ENCODE peak calls at places on chromosomes 16 and 17, in seven cellular contexts. S is GM23338, W is A549, B is neural progenitor cell, C is fibroblast of lung, L is GM23248, T is osteoblast. M is an unnamed sample.

GRCh38 chr17:49193513-49194296 is 16.7 kb downstream of the GNGT2 start:
- DNase-seq in L (peak; percentile 70), B (peak; percentile 64), W (peak; percentile 91), S (peak; percentile 82), T (peak; percentile 62), C (peak; percentile 77), M (peak; percentile 74)

GRCh38 chr17:52737071-52737470 is 578.6 kb upstream of the CA10 start:
- DNase-seq in C (no peak), L (no peak), T (no peak), S (no peak), W (no peak), B (no peak), M (no peak)

GRCh38 chr17:82081966-82082365 is 16.1 kb downstream of the FASN start:
- DNase-seq in T (no peak), S (no peak), B (no peak), C (no peak), W (no peak), L (no peak), M (no peak)

GRCh38 chr17:16920628-16921020 is 51.3 kb downstream of the TNFRSF13B start:
- DNase-seq in B (no peak), C (no peak), T (peak; percentile 78), W (no peak), S (no peak), L (no peak), M (no peak)

GRCh38 chr17:77594416-77595209 is 363.9 kb upstream of the TNRC6C start:
- DNase-seq in S (no peak), W (no peak), L (no peak), B (no peak), T (no peak), C (no peak), M (no peak)

GRCh38 chr17:50209133-50209471 is 7.7 kb upstream of the COL1A1 start:
- DNase-seq in C (no peak), B (no peak), S (no peak), L (no peak), T (no peak), W (no peak), M (no peak)

GRCh38 chr17:58156839-58157803 is 8.9 kb downstream of the OR4D1 start:
- DNase-seq in S (peak; percentile 87), T (no peak), W (peak; percentile 56), C (peak; percentile 9), B (peak; percentile 77), L (peak; percentile 26), M (no peak)

GRCh38 chr16:53417011-53417410 is 17.3 kb upstream of the RBL2 start:
- DNase-seq in B (no peak), L (peak; percentile 55), W (no peak), C (peak; percentile 27), T (peak; percentile 85), S (peak; percentile 25), M (no peak)

GRCh38 chr17:44916059-44916780 is 920 bp upstream of the GFAP start:
- DNase-seq in S (no peak), L (no peak), T (peak; percentile 88), C (no peak), B (peak; percentile 41), W (no peak), M (no peak)

GRCh38 chr17:44211281-44212265 is 7.9 kb downstream of the UBTF start:
- DNase-seq in L (no peak), S (no peak), W (no peak), T (peak; percentile 80), C (no peak), B (no peak), M (no peak)

GRCh38 chr17:74949455-74950115 is 13.9 kb downstream of the OTOP3 start:
- DNase-seq in T (no peak), C (no peak), S (no peak), L (no peak), B (no peak), W (no peak), M (no peak)

GRCh38 chr17:2442166-2442565 is 41.3 kb upstream of the MNT start:
- DNase-seq in W (no peak), T (no peak), C (peak; percentile 23), S (no peak), B (no peak), L (no peak), M (no peak)

GRCh38 chr16:31351937-31352315 is 3.0 kb upstream of the ITGAX start:
- DNase-seq in T (peak; percentile 84), S (no peak), B (no peak), C (no peak), L (peak; percentile 32), W (no peak), M (no peak)

GRCh38 chr17:32275060-32276042 is 9.7 kb downstream of the RHBDL3 start:
- DNase-seq in L (peak; percentile 98), B (no peak), C (peak; percentile 89), W (peak; percentile 89), S (peak; percentile 72), T (peak; percentile 97), M (peak; percentile 74)

GRCh38 chr17:34486781-34487180 is 92.6 kb upstream of the TMEM132E start:
- DNase-seq in L (no peak), C (no peak), S (no peak), B (no peak), T (no peak), W (no peak), M (no peak)

GRCh38 chr16:16004314-16004749 is 54.9 kb downstream of the ABCC1 start:
- DNase-seq in B (no peak), W (no peak), T (peak; percentile 96), S (no peak), L (peak; percentile 82), C (peak; percentile 91), M (peak; percentile 65)

GRCh38 chr17:45320931-45321461 is 4.2 kb upstream of the MAP3K14 start:
- DNase-seq in C (peak; percentile 99), L (peak; percentile 98), S (no peak), B (no peak), W (peak; percentile 94), T (peak; percentile 94), M (peak; percentile 100)

GRCh38 chr17:45224671-45225050 is 3.0 kb downstream of the FMNL1 start:
- DNase-seq in C (no peak), S (no peak), W (no peak), T (peak; percentile 80), L (no peak), B (no peak), M (no peak)

DNA sequence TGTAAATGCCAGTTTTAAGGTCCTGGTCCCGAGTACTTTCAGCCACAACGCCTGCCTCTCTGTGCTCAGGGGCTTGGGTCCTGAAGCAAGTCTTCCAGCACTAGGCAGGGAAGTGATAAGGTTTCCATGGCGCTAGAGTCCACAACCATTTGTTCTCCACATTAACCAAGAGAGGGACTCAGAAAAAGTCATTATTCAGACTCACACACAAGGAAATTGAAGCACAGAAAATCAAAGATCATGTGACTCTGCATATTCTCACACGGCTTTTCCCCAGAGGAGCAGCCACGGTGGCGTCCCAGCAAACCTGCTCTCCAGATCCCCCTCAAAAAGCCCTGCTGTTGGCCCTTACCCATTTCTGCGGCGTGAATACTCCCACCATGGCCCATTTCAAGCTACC is 9.7 kb downstream of the ENPP7 start:
- DNase-seq in W (no peak), S (no peak), L (no peak), B (no peak), T (peak; percentile 19), C (peak; percentile 19), M (no peak)
- H3K4me2 ChIP-seq in W (no peak overlapping the region), S (no peak overlapping the region), L (no peak overlapping the region), B (no peak overlapping the region), T (no peak overlapping the region), C (no peak overlapping the region), M (no peak overlapping the region)

DNA sequence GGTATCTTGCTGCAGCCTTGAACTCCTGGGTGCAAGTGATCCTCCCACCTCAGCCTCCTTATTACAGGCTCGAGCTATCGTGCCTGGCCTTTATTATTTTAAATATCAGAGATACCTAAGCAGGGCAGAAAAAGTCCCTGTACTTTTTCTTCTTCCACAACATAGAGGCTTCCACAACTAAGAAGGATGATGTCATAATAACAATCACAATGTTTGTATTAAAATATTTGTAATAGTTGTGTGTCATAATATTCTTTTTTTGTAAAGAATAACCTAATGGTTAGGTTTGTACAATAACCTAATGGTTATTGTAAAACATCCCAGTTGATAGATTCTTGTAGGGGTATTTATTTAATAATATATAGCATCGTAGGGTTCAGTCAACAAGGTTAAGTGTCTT is 26.7 kb upstream of the DUSP14 start:
- DNase-seq in S (no peak), W (no peak), B (no peak), L (no peak), C (no peak), T (no peak), M (no peak)
- H3K4me2 ChIP-seq in S (no peak overlapping the region), W (no peak overlapping the region), B (no peak overlapping the region), L (no peak overlapping the region), C (no peak overlapping the region), T (no peak overlapping the region), M (no peak overlapping the region)

GRCh38 chr17:521168-521525 is 168.5 kb upstream of the RPH3AL start:
- DNase-seq in L (no peak), S (no peak), C (peak; percentile 83), T (no peak), B (no peak), W (no peak), M (no peak)
- H3K4me2 ChIP-seq in L (no peak overlapping the region), S (peak overlapping the region; percentile 64), C (no peak overlapping the region), T (no peak overlapping the region), B (no peak overlapping the region), W (no peak overlapping the region), M (no peak overlapping the region)

GRCh38 chr17:31269178-31269577 is 27.9 kb downstream of the OMG start:
- DNase-seq in L (peak; percentile 46), C (no peak), B (no peak), S (no peak), W (no peak), T (no peak), M (no peak)
- H3K4me2 ChIP-seq in L (peak overlapping the region; percentile 62), C (peak overlapping the region; percentile 6), B (no peak overlapping the region), S (peak overlapping the region; percentile 1), W (peak overlapping the region; percentile 39), T (peak overlapping the region; percentile 70), M (peak overlapping the region; percentile 53)

GRCh38 chr16:11310634-11310977 is 29.5 kb upstream of the PRM1 start:
- DNase-seq in W (no peak), L (no peak), T (no peak), C (no peak), S (no peak), B (no peak), M (no peak)
- H3K4me2 ChIP-seq in W (no peak overlapping the region), L (no peak overlapping the region), T (no peak overlapping the region), C (no peak overlapping the region), S (no peak overlapping the region), B (no peak overlapping the region), M (no peak overlapping the region)